ENCODE peak calls at places on chromosomes 4 and X, in six cellular contexts. S is dermis microvascular lymphatic vessel endothelial cell, H is breast epithelium, C is thyroid gland, E is progenitor cell of endocrine pancreas, B is caudate nucleus. G is an unnamed sample.

GRCh38 chr4:8547108-8547911 is 32.9 kb upstream of the GPR78 start:
- DNase-seq in S (peak), H (no peak), C (peak), E (no peak), B (no peak), G (no peak)

GRCh38 chrX:40085714-40086113 is 12.0 kb downstream of the BCOR start:
- DNase-seq in S (no peak), H (no peak), C (peak), E (no peak), B (no peak), G (no peak)

GRCh38 chr4:28481565-28481964 is 1620.9 kb downstream of the STIM2 start:
- DNase-seq in S (no peak), H (peak), C (no peak), E (no peak), B (no peak), G (no peak)

GRCh38 chr4:1809754-1810502 is 16.8 kb downstream of the FGFR3 start:
- DNase-seq in S (peak), H (no peak), C (peak), E (peak), B (peak), G (no peak)

GRCh38 chr4:121034010-121034409 is 38.3 kb downstream of the NDNF start:
- DNase-seq in S (no peak), H (no peak), C (peak), E (no peak), B (no peak), G (no peak)

GRCh38 chr4:184647391-184648101 is 1.7 kb downstream of the CASP3 start:
- DNase-seq in S (peak), H (no peak), C (no peak), E (no peak), B (no peak), G (no peak)

GRCh38 chr4:3523146-3523627 is 9.0 kb downstream of the LRPAP1 start:
- DNase-seq in S (no peak), H (no peak), C (no peak), E (no peak), B (no peak), G (no peak)

GRCh38 chr4:4852591-4853362 is 6.7 kb upstream of the MSX1 start:
- DNase-seq in S (peak), H (no peak), C (no peak), E (no peak), B (no peak), G (no peak)

GRCh38 chr4:55424791-55425190 is 29.0 kb downstream of the TMEM165 start:
- DNase-seq in S (no peak), H (no peak), C (no peak), E (no peak), B (no peak), G (no peak)

GRCh38 chr4:8378101-8378724 is 62.3 kb downstream of the ACOX3 start:
- DNase-seq in S (no peak), H (no peak), C (no peak), E (no peak), B (no peak), G (no peak)

GRCh38 chr4:83022724-83023427 is 12.1 kb upstream of the COPS4 start:
- DNase-seq in S (peak), H (no peak), C (no peak), E (no peak), B (no peak), G (no peak)

GRCh38 chrX:24231169-24231568 is 81.6 kb downstream of the ZFX start:
- DNase-seq in S (peak), H (no peak), C (no peak), E (no peak), B (no peak), G (no peak)

GRCh38 chr4:128519163-128519810 is 231.7 kb upstream of the PGRMC2 start:
- DNase-seq in S (peak), H (no peak), C (no peak), E (no peak), B (no peak), G (no peak)

GRCh38 chr4:11704136-11704535 is 275.4 kb upstream of the HS3ST1 start:
- DNase-seq in S (no peak), H (no peak), C (no peak), E (no peak), B (no peak), G (no peak)

GRCh38 chr4:82842593-82842992 is 44.0 kb upstream of the SCD5 start:
- DNase-seq in S (peak), H (no peak), C (no peak), E (no peak), B (no peak), G (no peak)

GRCh38 chr4:145071560-145071959 is 26.4 kb downstream of the ANAPC10 start:
- DNase-seq in S (no peak), H (no peak), C (no peak), E (no peak), B (no peak), G (no peak)

GRCh38 chr4:163562496-163562895 is 68.0 kb downstream of the TMA16 start:
- DNase-seq in S (no peak), H (no peak), C (no peak), E (no peak), B (no peak), G (no peak)

GRCh38 chr4:71814433-71814832 is 30.6 kb upstream of the GC start:
- DNase-seq in S (no peak), H (no peak), C (no peak), E (no peak), B (no peak), G (no peak)

GRCh38 chr4:1395941-1396805 is 10.1 kb downstream of the NKX1-1 start:
- DNase-seq in S (no peak), H (no peak), C (no peak), E (no peak), B (no peak), G (no peak)

GRCh38 chr4:82493721-82494425 is 63.5 kb downstream of the ENOPH1 start:
- DNase-seq in S (no peak), H (no peak), C (no peak), E (no peak), B (no peak), G (peak)

G was measured in HS-27A.